ENCODE peak calls at places on chromosomes 3 and 15, in four cellular contexts. T is EH, M is ACHN, S is body of pancreas. Y is an unnamed sample.

GRCh38 chr3:14519406-14519805 is 20.7 kb downstream of the GRIP2 start:
- DNase-seq in S (no peak), T (no peak), M (no peak), Y (no peak)

GRCh38 chr3:139528924-139529323 is 10.6 kb downstream of the RBP1 start:
- DNase-seq in S (no peak), M (no peak), T (no peak), Y (no peak)

GRCh38 chr3:37590328-37591079 is 271.2 kb upstream of the CTDSPL start:
- DNase-seq in M (no peak), T (no peak), S (no peak), Y (peak; percentile 38)

GRCh38 chr15:54519577-54519976 is 541.3 kb downstream of the UNC13C start:
- DNase-seq in M (no peak), S (no peak), T (no peak), Y (no peak)

GRCh38 chr3:125061646-125062045 is 5.8 kb upstream of the HEG1 start:
- DNase-seq in M (no peak), S (no peak), T (no peak), Y (no peak)

GRCh38 chr3:34669490-34669889 is 871.1 kb downstream of the PDCD6IP start:
- DNase-seq in M (no peak), T (no peak), S (no peak), Y (no peak)

GRCh38 chr3:175335229-175335628 is 476.1 kb downstream of the NAALADL2 start:
- DNase-seq in S (no peak), M (no peak), T (peak; percentile 95), Y (no peak)

GRCh38 chr15:25092661-25093060 is 137.9 kb downstream of the SNRPN start:
- DNase-seq in M (no peak), T (peak; percentile 1), S (no peak), Y (no peak)

GRCh38 chr3:62229908-62230307 is 143.4 kb downstream of the FEZF2 start:
- DNase-seq in S (no peak), M (peak; percentile 27), T (peak; percentile 9), Y (no peak)

GRCh38 chr3:120101624-120102023 is 7.4 kb upstream of the GSK3B start:
- DNase-seq in T (no peak), S (no peak), M (no peak), Y (no peak)

GRCh38 chr15:49110158-49110944 is 45.0 kb downstream of the COPS2 start:
- DNase-seq in T (no peak), M (no peak), S (no peak), Y (no peak)

GRCh38 chr3:149151843-149152242 is 22.4 kb downstream of the HPS3 start:
- DNase-seq in T (peak; percentile 84), M (no peak), S (no peak), Y (no peak)

GRCh38 chr15:101258238-101259144 is 6.6 kb upstream of the CHSY1 start:
- DNase-seq in S (peak; percentile 70), M (peak; percentile 68), T (peak; percentile 76), Y (peak; percentile 79)